ENCODE peak calls at places on chromosomes 6 and 20, in four cellular contexts. E, K, G and V are unnamed samples.

GRCh38 chr6:116210750-116211425 is 43.0 kb downstream of the TSPYL4 start:
- DNase-seq in E (no peak), K (no peak), G (no peak), V (peak)

GRCh38 chr6:42359021-42359420 is 92.7 kb downstream of the TRERF1 start:
- DNase-seq in E (no peak), K (no peak), G (no peak), V (no peak)

GRCh38 chr20:50138479-50139393 is 14.8 kb downstream of the PEDS1 start:
- DNase-seq in E (no peak), K (peak), G (no peak), V (peak)

GRCh38 chr6:1394591-1395463 is 5.5 kb downstream of the FOXF2 start:
- DNase-seq in E (no peak), K (no peak), G (no peak), V (no peak)

GRCh38 chr6:13830803-13831202 is 16.4 kb upstream of the MCUR1 start:
- DNase-seq in E (no peak), K (no peak), G (no peak), V (no peak)

GRCh38 chr6:50924758-50925157 is 106.1 kb downstream of the TFAP2B start:
- DNase-seq in E (no peak), K (no peak), G (no peak), V (no peak)

GRCh38 chr20:44959082-44959895 is 908 bp downstream of the TOMM34 start:
- DNase-seq in E (no peak), K (no peak), G (no peak), V (no peak)

GRCh38 chr6:98833101-98834059 is 994 bp upstream of the POU3F2 start:
- DNase-seq in E (no peak), K (peak), G (no peak), V (peak)

GRCh38 chr20:38599410-38599882 is 2.2 kb upstream of the ARHGAP40 start:
- DNase-seq in E (no peak), K (no peak), G (no peak), V (no peak)

GRCh38 chr20:45117581-45117980 is 2.6 kb upstream of the WFDC5 start:
- DNase-seq in E (no peak), K (no peak), G (no peak), V (no peak)

GRCh38 chr6:168541307-168541706 is 100.3 kb downstream of the SMOC2 start:
- DNase-seq in E (peak), K (no peak), G (no peak), V (no peak)

GRCh38 chr20:44586986-44587980 is 4.9 kb downstream of the PKIG start:
- DNase-seq in E (no peak), K (no peak), G (no peak), V (no peak)

GRCh38 chr6:48490658-48491057 is 379.7 kb upstream of the PTCHD4 start:
- DNase-seq in E (no peak), K (no peak), G (no peak), V (no peak)

GRCh38 chr20:46099491-46100287 is 9.9 kb upstream of the NCOA5 start:
- DNase-seq in E (no peak), K (no peak), G (no peak), V (no peak)

GRCh38 chr6:108942556-108943492 is 94.6 kb downstream of the ARMC2 start:
- DNase-seq in E (no peak), K (no peak), G (peak), V (no peak)

GRCh38 chr6:131923356-131923755 is 27.8 kb downstream of the CCN2 start:
- DNase-seq in E (no peak), K (no peak), G (no peak), V (peak)

GRCh38 chr6:1229301-1229700 is 82.6 kb upstream of the FOXQ1 start:
- DNase-seq in E (no peak), K (no peak), G (no peak), V (no peak)

GRCh38 chr6:31498748-31499147 is 803 bp downstream of the MICB start:
- DNase-seq in E (no peak), K (no peak), G (no peak), V (no peak)

GRCh38 chr6:44228031-44228430 is 4.6 kb downstream of the SLC29A1 start:
- DNase-seq in E (no peak), K (no peak), G (no peak), V (no peak)

GRCh38 chr6:153800580-153800979 is 238.5 kb upstream of the OPRM1 start:
- DNase-seq in E (no peak), K (no peak), G (no peak), V (no peak)

GRCh38 chr20:50403565-50404418 is 106.4 kb upstream of the PTPN1 start:
- DNase-seq in E (no peak), K (no peak), G (no peak), V (no peak)

GRCh38 chr6:4460595-4461475 is 315.4 kb upstream of the CDYL start:
- DNase-seq in E (peak), K (peak), G (no peak), V (peak)

GRCh38 chr6:143911028-143911427 is 46.8 kb downstream of the ZC2HC1B start:
- DNase-seq in E (no peak), K (no peak), G (no peak), V (no peak)

GRCh38 chr6:32046450-32047083 is 8.4 kb downstream of the CYP21A2 start:
- DNase-seq in E (no peak), K (no peak), G (no peak), V (no peak)

GRCh38 chr20:5390719-5391118 is 74.0 kb upstream of the PROKR2 start:
- DNase-seq in E (no peak), K (no peak), G (no peak), V (no peak)

GRCh38 chr20:47970282-47970903 is 185.1 kb upstream of the SULF2 start:
- DNase-seq in E (no peak), K (no peak), G (no peak), V (no peak)

GRCh38 chr6:40936810-40937209 is 102.2 kb downstream of the UNC5CL start:
- DNase-seq in E (no peak), K (no peak), G (no peak), V (no peak)

GRCh38 chr20:35888659-35889058 is 65.6 kb downstream of the SCAND1 start:
- DNase-seq in E (no peak), K (no peak), G (no peak), V (no peak)

GRCh38 chr20:44211177-44212039 is 837 bp upstream of the OSER1 start:
- DNase-seq in E (no peak), K (peak), G (no peak), V (peak)

GRCh38 chr6:169592558-169592957 is 109.3 kb downstream of the WDR27 start:
- DNase-seq in E (no peak), K (no peak), G (no peak), V (no peak)

GRCh38 chr6:31702421-31702818 is 704 bp downstream of the ABHD16A start:
- DNase-seq in E (no peak), K (no peak), G (no peak), V (peak)